ENCODE peak calls at places on chromosome 10, in eight cellular contexts. One of them, this sample, is unnamed.

GRCh38 chr10:86744067-86744725 is 12.2 kb upstream of the BMPR1A start:
- DNase-seq in transverse colon: peak; percentile 25
- DNase-seq in GM12892: no peak
- DNase-seq in upper lobe of left lung: no peak
- DNase-seq in prostate gland: peak; percentile 50
- DNase-seq in GM23338: no peak
- DNase-seq in Panc1: no peak
- DNase-seq in endothelial cell of umbilical vein: no peak
- DNase-seq in this sample: no peak

GRCh38 chr10:33487014-33487776 is 152.7 kb upstream of the NRP1 start:
- DNase-seq in prostate gland: no peak
- DNase-seq in upper lobe of left lung: no peak
- DNase-seq in endothelial cell of umbilical vein: no peak
- DNase-seq in transverse colon: no peak
- DNase-seq in Panc1: no peak
- DNase-seq in GM12892: no peak
- DNase-seq in GM23338: no peak
- DNase-seq in this sample: no peak

GRCh38 chr10:126932516-126932915 is 27.3 kb downstream of the DOCK1 start:
- DNase-seq in prostate gland: no peak
- DNase-seq in endothelial cell of umbilical vein: no peak
- DNase-seq in Panc1: no peak
- DNase-seq in GM23338: no peak
- DNase-seq in GM12892: no peak
- DNase-seq in transverse colon: no peak
- DNase-seq in upper lobe of left lung: no peak
- DNase-seq in this sample: no peak

GRCh38 chr10:61974611-61975010 is 73.1 kb downstream of the ARID5B start:
- DNase-seq in upper lobe of left lung: no peak
- DNase-seq in Panc1: no peak
- DNase-seq in prostate gland: no peak
- DNase-seq in transverse colon: peak; percentile 51
- DNase-seq in endothelial cell of umbilical vein: peak; percentile 78
- DNase-seq in GM23338: no peak
- DNase-seq in GM12892: no peak
- DNase-seq in this sample: no peak

GRCh38 chr10:8006274-8006999 is 48.1 kb upstream of the GATA3 start:
- DNase-seq in prostate gland: no peak
- DNase-seq in upper lobe of left lung: no peak
- DNase-seq in transverse colon: no peak
- DNase-seq in Panc1: no peak
- DNase-seq in GM23338: no peak
- DNase-seq in endothelial cell of umbilical vein: no peak
- DNase-seq in GM12892: no peak
- DNase-seq in this sample: no peak

GRCh38 chr10:15856328-15857000 is 3.8 kb downstream of the MINDY3 start:
- DNase-seq in upper lobe of left lung: no peak
- DNase-seq in prostate gland: no peak
- DNase-seq in GM23338: no peak
- DNase-seq in endothelial cell of umbilical vein: no peak
- DNase-seq in Panc1: no peak
- DNase-seq in GM12892: no peak
- DNase-seq in transverse colon: no peak
- DNase-seq in this sample: no peak

GRCh38 chr10:62636825-62637248 is 167.7 kb upstream of the ADO start:
- DNase-seq in transverse colon: no peak
- DNase-seq in Panc1: no peak
- DNase-seq in prostate gland: no peak
- DNase-seq in GM23338: peak; percentile 14
- DNase-seq in endothelial cell of umbilical vein: no peak
- DNase-seq in GM12892: no peak
- DNase-seq in upper lobe of left lung: no peak
- DNase-seq in this sample: no peak

GRCh38 chr10:77091745-77092144 is 545.9 kb downstream of the KCNMA1 start:
- DNase-seq in prostate gland: no peak
- DNase-seq in transverse colon: no peak
- DNase-seq in GM12892: no peak
- DNase-seq in upper lobe of left lung: no peak
- DNase-seq in GM23338: no peak
- DNase-seq in Panc1: no peak
- DNase-seq in endothelial cell of umbilical vein: no peak
- DNase-seq in this sample: no peak

GRCh38 chr10:7054915-7055314 is 355.9 kb downstream of the SFMBT2 start:
- DNase-seq in GM12892: no peak
- DNase-seq in upper lobe of left lung: no peak
- DNase-seq in GM23338: peak; percentile 74
- DNase-seq in endothelial cell of umbilical vein: no peak
- DNase-seq in prostate gland: no peak
- DNase-seq in Panc1: no peak
- DNase-seq in transverse colon: no peak
- DNase-seq in this sample: no peak

GRCh38 chr10:19629559-19629958 is 186.7 kb upstream of the PLXDC2 start:
- DNase-seq in transverse colon: peak; percentile 30
- DNase-seq in endothelial cell of umbilical vein: no peak
- DNase-seq in prostate gland: no peak
- DNase-seq in GM23338: peak; percentile 34
- DNase-seq in upper lobe of left lung: no peak
- DNase-seq in Panc1: no peak
- DNase-seq in GM12892: no peak
- DNase-seq in this sample: no peak

GRCh38 chr10:35276918-35277317 is 59.4 kb upstream of the CCNY start:
- DNase-seq in Panc1: no peak
- DNase-seq in prostate gland: no peak
- DNase-seq in endothelial cell of umbilical vein: no peak
- DNase-seq in GM23338: no peak
- DNase-seq in upper lobe of left lung: no peak
- DNase-seq in GM12892: no peak
- DNase-seq in transverse colon: no peak
- DNase-seq in this sample: no peak

GRCh38 chr10:21527634-21528451 is 2.4 kb upstream of the SKIDA1 start:
- DNase-seq in GM12892: no peak
- DNase-seq in prostate gland: no peak
- DNase-seq in transverse colon: no peak
- DNase-seq in GM23338: no peak
- DNase-seq in endothelial cell of umbilical vein: peak; percentile 73
- DNase-seq in Panc1: no peak
- DNase-seq in upper lobe of left lung: no peak
- DNase-seq in this sample: no peak
- TF ChIP-seq POLR2AphosphoS5 in GM12892: no peak
- TF ChIP-seq POLR2AphosphoS5 in prostate gland: no peak
- TF ChIP-seq POLR2AphosphoS5 in transverse colon: no peak
- TF ChIP-seq POLR2AphosphoS5 in GM23338: no peak
- TF ChIP-seq POLR2AphosphoS5 in endothelial cell of umbilical vein: no peak
- TF ChIP-seq POLR2AphosphoS5 in Panc1: no peak
- TF ChIP-seq POLR2AphosphoS5 in upper lobe of left lung: no peak
- TF ChIP-seq POLR2AphosphoS5 in this sample: no peak

GRCh38 chr10:125843603-125844329 is 20.4 kb downstream of the BCCIP start:
- DNase-seq in GM12892: no peak
- DNase-seq in GM23338: no peak
- DNase-seq in Panc1: no peak
- DNase-seq in transverse colon: no peak
- DNase-seq in upper lobe of left lung: no peak
- DNase-seq in prostate gland: no peak
- DNase-seq in endothelial cell of umbilical vein: no peak
- DNase-seq in this sample: no peak

GRCh38 chr10:125846894-125847293 is 23.5 kb downstream of the BCCIP start:
- DNase-seq in prostate gland: no peak
- DNase-seq in GM12892: no peak
- DNase-seq in endothelial cell of umbilical vein: no peak
- DNase-seq in Panc1: no peak
- DNase-seq in transverse colon: no peak
- DNase-seq in upper lobe of left lung: no peak
- DNase-seq in GM23338: no peak
- DNase-seq in this sample: no peak

GRCh38 chr10:125845617-125846016 is 22.3 kb downstream of the BCCIP start:
- DNase-seq in GM23338: no peak
- DNase-seq in prostate gland: no peak
- DNase-seq in endothelial cell of umbilical vein: no peak
- DNase-seq in transverse colon: no peak
- DNase-seq in GM12892: no peak
- DNase-seq in Panc1: no peak
- DNase-seq in upper lobe of left lung: peak; percentile 46
- DNase-seq in this sample: no peak

GRCh38 chr10:125848371-125848770 is 25.0 kb downstream of the BCCIP start:
- DNase-seq in GM12892: no peak
- DNase-seq in endothelial cell of umbilical vein: no peak
- DNase-seq in upper lobe of left lung: no peak
- DNase-seq in transverse colon: no peak
- DNase-seq in GM23338: no peak
- DNase-seq in Panc1: no peak
- DNase-seq in prostate gland: no peak
- DNase-seq in this sample: no peak

GRCh38 chr10:125844673-125845300 is 21.4 kb downstream of the BCCIP start:
- DNase-seq in upper lobe of left lung: no peak
- DNase-seq in GM12892: no peak
- DNase-seq in transverse colon: no peak
- DNase-seq in GM23338: no peak
- DNase-seq in endothelial cell of umbilical vein: no peak
- DNase-seq in Panc1: no peak
- DNase-seq in prostate gland: no peak
- DNase-seq in this sample: no peak
- TF ChIP-seq POLR2AphosphoS5 in upper lobe of left lung: no peak
- TF ChIP-seq POLR2AphosphoS5 in GM12892: no peak
- TF ChIP-seq POLR2AphosphoS5 in transverse colon: no peak
- TF ChIP-seq POLR2AphosphoS5 in GM23338: no peak
- TF ChIP-seq POLR2AphosphoS5 in endothelial cell of umbilical vein: no peak
- TF ChIP-seq POLR2AphosphoS5 in Panc1: no peak
- TF ChIP-seq POLR2AphosphoS5 in prostate gland: no peak
- TF ChIP-seq POLR2AphosphoS5 in this sample: no peak

DNA sequence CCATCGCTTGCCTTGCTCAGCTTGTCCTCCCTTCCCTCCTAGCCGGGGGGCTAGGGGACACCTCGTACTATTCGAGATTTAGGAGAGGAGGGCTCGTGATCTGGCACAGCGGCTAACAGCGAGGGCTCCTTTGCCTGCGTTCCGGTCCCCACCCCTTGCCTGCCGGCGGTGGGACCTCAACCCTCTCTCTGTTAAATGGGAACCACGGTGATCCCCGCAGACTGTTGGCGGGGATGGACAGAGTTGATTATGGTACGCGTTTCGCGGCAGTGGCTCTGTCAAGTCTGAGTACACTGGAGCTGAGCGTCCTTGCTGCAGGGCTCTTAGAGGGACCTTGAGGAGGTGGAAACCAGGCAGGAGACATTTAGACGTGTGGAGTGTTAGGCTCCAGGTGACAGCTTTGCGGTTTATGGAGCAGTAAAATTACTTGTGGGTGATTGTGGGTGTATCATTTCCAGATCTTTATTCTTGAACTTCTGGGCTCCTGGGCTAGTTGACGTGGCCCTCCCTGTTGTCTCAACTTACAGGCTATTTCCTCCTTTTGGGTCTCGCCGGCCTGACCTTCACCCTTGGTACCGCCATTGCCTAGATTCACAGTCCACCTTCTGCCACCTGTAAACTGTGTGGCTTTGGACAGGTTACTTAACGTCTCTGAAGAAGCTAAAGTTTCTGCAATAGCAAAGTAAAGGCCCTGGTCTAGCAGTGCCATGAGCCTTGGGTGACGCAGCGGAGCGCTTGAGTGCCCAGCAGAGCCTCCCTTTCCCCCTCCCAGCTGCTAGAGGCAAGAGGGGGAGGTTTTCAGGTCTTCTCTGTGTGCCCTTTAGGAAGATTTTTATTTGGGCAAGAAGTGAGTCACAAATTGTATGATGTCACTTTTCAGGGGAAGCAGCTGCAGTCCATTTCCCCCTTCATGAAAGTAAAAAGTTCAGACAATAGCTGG is 730 bp downstream of the CASP7 start:
- DNase-seq in transverse colon: peak; percentile 67
- DNase-seq in Panc1: peak; percentile 25
- DNase-seq in GM12892: no peak
- DNase-seq in endothelial cell of umbilical vein: peak; percentile 91
- DNase-seq in upper lobe of left lung: peak; percentile 27
- DNase-seq in GM23338: peak; percentile 47
- DNase-seq in prostate gland: peak; percentile 33
- DNase-seq in this sample: peak; percentile 42
- TF ChIP-seq POLR2AphosphoS5 in transverse colon: peak; percentile 87
- TF ChIP-seq POLR2AphosphoS5 in Panc1: no peak
- TF ChIP-seq POLR2AphosphoS5 in GM12892: no peak
- TF ChIP-seq POLR2AphosphoS5 in endothelial cell of umbilical vein: peak; percentile 26
- TF ChIP-seq POLR2AphosphoS5 in upper lobe of left lung: peak; percentile 36
- TF ChIP-seq POLR2AphosphoS5 in GM23338: no peak
- TF ChIP-seq POLR2AphosphoS5 in prostate gland: peak; percentile 34
- TF ChIP-seq POLR2AphosphoS5 in this sample: no peak

GRCh38 chr10:101121661-101122045 is 9.4 kb upstream of the TLX1 start:
- DNase-seq in upper lobe of left lung: peak; percentile 77
- DNase-seq in GM12892: no peak
- DNase-seq in prostate gland: no peak
- DNase-seq in endothelial cell of umbilical vein: no peak
- DNase-seq in transverse colon: no peak
- DNase-seq in Panc1: no peak
- DNase-seq in GM23338: no peak
- DNase-seq in this sample: no peak

GRCh38 chr10:101123085-101123814 is 7.8 kb upstream of the TLX1 start:
- DNase-seq in GM12892: no peak
- DNase-seq in upper lobe of left lung: peak; percentile 89
- DNase-seq in transverse colon: peak; percentile 35
- DNase-seq in GM23338: no peak
- DNase-seq in prostate gland: no peak
- DNase-seq in endothelial cell of umbilical vein: no peak
- DNase-seq in Panc1: no peak
- DNase-seq in this sample: no peak

GRCh38 chr10:101120520-101120883 is 10.6 kb upstream of the TLX1 start:
- DNase-seq in transverse colon: no peak
- DNase-seq in prostate gland: no peak
- DNase-seq in GM12892: no peak
- DNase-seq in upper lobe of left lung: no peak
- DNase-seq in endothelial cell of umbilical vein: no peak
- DNase-seq in GM23338: no peak
- DNase-seq in Panc1: no peak
- DNase-seq in this sample: no peak

GRCh38 chr10:101122270-101123084 is 8.6 kb upstream of the TLX1 start:
- DNase-seq in GM23338: no peak
- DNase-seq in GM12892: no peak
- DNase-seq in transverse colon: no peak
- DNase-seq in prostate gland: no peak
- DNase-seq in upper lobe of left lung: no peak
- DNase-seq in endothelial cell of umbilical vein: no peak
- DNase-seq in Panc1: no peak
- DNase-seq in this sample: no peak

DNA sequence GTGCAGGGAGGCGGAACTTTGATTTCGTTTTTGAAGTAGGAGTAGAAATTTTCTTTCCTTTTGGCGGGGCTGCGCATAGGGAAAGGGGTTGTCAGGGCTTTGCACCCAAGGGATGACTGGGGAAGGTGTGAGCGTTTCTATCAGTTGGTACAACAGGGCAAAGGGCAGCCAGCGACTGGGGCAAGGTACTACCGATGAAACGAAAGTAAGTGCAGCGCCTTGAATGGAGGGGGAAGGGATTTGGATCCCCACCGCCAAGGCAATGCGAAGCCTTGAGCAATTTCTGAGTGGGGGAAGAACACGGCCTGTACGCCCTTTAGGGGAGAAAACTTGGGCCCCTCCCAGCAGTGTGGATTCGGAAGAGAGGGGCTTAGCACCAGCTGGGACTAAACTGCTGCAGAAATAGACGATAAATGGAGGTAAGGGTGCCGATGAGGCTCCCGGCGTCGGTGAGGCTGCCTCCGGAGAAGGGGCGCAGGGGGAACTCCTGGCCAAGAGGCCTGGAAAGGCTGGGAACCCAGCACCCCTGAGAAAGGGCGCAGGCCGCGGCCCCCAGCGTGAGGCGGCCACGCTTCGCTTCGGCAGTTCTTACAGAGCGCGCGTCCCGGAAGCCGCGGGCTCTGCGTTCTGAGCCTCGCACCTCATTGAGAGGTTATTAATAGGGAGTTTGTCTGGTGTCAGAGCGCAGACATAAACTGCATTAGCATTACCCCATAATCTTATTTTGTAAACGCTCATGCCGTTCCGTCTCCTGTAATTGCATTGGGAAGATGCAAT is 10.0 kb upstream of the TLX1 start:
- DNase-seq in GM23338: no peak
- DNase-seq in prostate gland: no peak
- DNase-seq in transverse colon: peak; percentile 74
- DNase-seq in GM12892: no peak
- DNase-seq in endothelial cell of umbilical vein: no peak
- DNase-seq in upper lobe of left lung: peak; percentile 87
- DNase-seq in Panc1: no peak
- DNase-seq in this sample: no peak
- TF ChIP-seq POLR2AphosphoS5 in GM23338: no peak
- TF ChIP-seq POLR2AphosphoS5 in prostate gland: no peak
- TF ChIP-seq POLR2AphosphoS5 in transverse colon: no peak
- TF ChIP-seq POLR2AphosphoS5 in GM12892: no peak
- TF ChIP-seq POLR2AphosphoS5 in endothelial cell of umbilical vein: no peak
- TF ChIP-seq POLR2AphosphoS5 in upper lobe of left lung: no peak
- TF ChIP-seq POLR2AphosphoS5 in Panc1: no peak
- TF ChIP-seq POLR2AphosphoS5 in this sample: no peak